ENCODE peak calls at places on chromosomes 4 and X, in five cellular contexts. N is stimulated activated CD4-positive, alpha-beta T cell treated with anti-CD3 and anti-CD28 coated beads, TNF-alpha, amount 100 ng/mL, for 1 hour; B is aorta; Y is fibroblast of mammary gland; G is ELR. I is an unnamed sample.
A peak's percentile ranks its signal among the peaks of the same experiment; 100 is the strongest.

GRCh38 chr4:23373269-23373668 is 516.6 kb downstream of the PPARGC1A start:
- DNase-seq in N (no peak), B (no peak), Y (no peak), G (peak; percentile 20), I (peak; percentile 48)

GRCh38 chr4:17780461-17781071 is 855 bp downstream of the FAM184B start:
- DNase-seq in N (no peak), B (no peak), Y (no peak), G (peak; percentile 8), I (no peak)

GRCh38 chr4:163554870-163555465 is 60.5 kb downstream of the TMA16 start:
- DNase-seq in N (no peak), B (no peak), Y (peak; percentile 40), G (peak; percentile 62), I (peak; percentile 8)

GRCh38 chrX:64977830-64978229 is 1.6 kb upstream of the ZC4H2 start:
- DNase-seq in N (no peak), B (no peak), Y (peak; percentile 55), G (peak; percentile 53), I (peak; percentile 78)

GRCh38 chr4:48109413-48110263 is 24.4 kb downstream of the TXK start:
- DNase-seq in N (no peak), B (no peak), Y (peak; percentile 49), G (peak; percentile 67), I (peak; percentile 54)

GRCh38 chr4:74543983-74544382 is 99.0 kb downstream of the AREG start:
- DNase-seq in N (no peak), B (no peak), Y (peak; percentile 75), G (peak; percentile 76), I (no peak)

GRCh38 chr4:151809716-151810115 is 48.9 kb upstream of the GATB start:
- DNase-seq in N (no peak), B (no peak), Y (no peak), G (no peak), I (no peak)

GRCh38 chrX:72126539-72127140 is 5.1 kb downstream of the RTL5 start:
- DNase-seq in N (peak; percentile 76), B (peak; percentile 92), Y (peak; percentile 92), G (peak; percentile 77), I (peak; percentile 76)

GRCh38 chrX:115693476-115693875 is 132.5 kb downstream of the PLS3 start:
- DNase-seq in N (no peak), B (no peak), Y (no peak), G (no peak), I (no peak)

GRCh38 chr4:172892300-172892699 is 276.3 kb upstream of the GALNT7 start:
- DNase-seq in N (no peak), B (no peak), Y (peak; percentile 40), G (peak; percentile 14), I (peak; percentile 25)

GRCh38 chrX:94576367-94577004 is 902.5 kb downstream of the FAM133A start:
- DNase-seq in N (no peak), B (no peak), Y (no peak), G (no peak), I (no peak)

GRCh38 chr4:176883108-176883550 is 90.4 kb upstream of the VEGFC start:
- DNase-seq in N (no peak), B (no peak), Y (no peak), G (peak; percentile 35), I (no peak)

GRCh38 chrX:71253253-71254091 is 468 bp downstream of the ZMYM3 start:
- DNase-seq in N (no peak), B (peak; percentile 55), Y (peak; percentile 24), G (peak; percentile 48), I (no peak)

GRCh38 chr4:24568425-24568824 is 15.9 kb downstream of the DHX15 start:
- DNase-seq in N (no peak), B (no peak), Y (peak; percentile 41), G (no peak), I (no peak)

GRCh38 chr4:1151541-1151940 is 20.8 kb downstream of the SPON2 start:
- DNase-seq in N (no peak), B (no peak), Y (no peak), G (no peak), I (no peak)

GRCh38 chr4:10082459-10083272 is 33.9 kb downstream of the WDR1 start:
- DNase-seq in N (no peak), B (peak; percentile 35), Y (no peak), G (no peak), I (no peak)

GRCh38 chr4:88939697-88940096 is 117.3 kb downstream of the FAM13A start:
- DNase-seq in N (no peak), B (no peak), Y (peak; percentile 70), G (no peak), I (no peak)

GRCh38 chr4:45284400-45285085 is 558.2 kb upstream of the GNPDA2 start:
- DNase-seq in N (no peak), B (no peak), Y (no peak), G (no peak), I (no peak)

GRCh38 chr4:72602396-72602795 is 33.4 kb upstream of the ADAMTS3 start:
- DNase-seq in N (no peak), B (no peak), Y (no peak), G (no peak), I (peak; percentile 48)

GRCh38 chr4:56686537-56687231 is 5.6 kb upstream of the HOPX start:
- DNase-seq in N (no peak), B (no peak), Y (no peak), G (no peak), I (no peak)

GRCh38 chr4:23153076-23153475 is 460.3 kb downstream of the GBA3 start:
- DNase-seq in N (no peak), B (no peak), Y (no peak), G (no peak), I (no peak)

GRCh38 chrX:30895331-30895730 is 6.3 kb upstream of the TAB3 start:
- DNase-seq in N (no peak), B (no peak), Y (no peak), G (no peak), I (peak; percentile 67)

GRCh38 chr4:168411318-168412150 is 68.8 kb downstream of the DDX60L start:
- DNase-seq in N (no peak), B (no peak), Y (peak; percentile 32), G (no peak), I (no peak)

GRCh38 chr4:3340038-3340702 is 47.3 kb downstream of the RGS12 start:
- DNase-seq in N (no peak), B (no peak), Y (no peak), G (no peak), I (no peak)

GRCh38 chr4:75289843-75290616 is 224.2 kb downstream of the RCHY1 start:
- DNase-seq in N (no peak), B (no peak), Y (peak; percentile 28), G (peak; percentile 42), I (peak; percentile 7)

GRCh38 chr4:158428242-158428641 is 93.4 kb upstream of the RXFP1 start:
- DNase-seq in N (no peak), B (no peak), Y (peak; percentile 52), G (peak; percentile 40), I (peak; percentile 8)

GRCh38 chrX:107204063-107204605 is 2.1 kb downstream of the NUP62CL start:
- DNase-seq in N (no peak), B (no peak), Y (no peak), G (no peak), I (no peak)

GRCh38 chr4:13525606-13526281 is 18.6 kb downstream of the NKX3-2 start:
- DNase-seq in N (no peak), B (no peak), Y (no peak), G (no peak), I (no peak)

GRCh38 chr4:20544645-20545044 is 155.6 kb upstream of the PACRGL start:
- DNase-seq in N (no peak), B (no peak), Y (peak; percentile 65), G (peak; percentile 60), I (peak; percentile 13)

GRCh38 chrX:71181558-71181909 is 36.9 kb downstream of the NLGN3 start:
- DNase-seq in N (peak; percentile 19), B (no peak), Y (no peak), G (no peak), I (no peak)

GRCh38 chr4:23819041-23819511 is 70.8 kb downstream of the PPARGC1A start:
- DNase-seq in N (no peak), B (peak; percentile 43), Y (peak; percentile 35), G (no peak), I (no peak)

GRCh38 chr4:120066182-120066524 is 495 bp downstream of the MAD2L1 start:
- DNase-seq in N (no peak), B (no peak), Y (no peak), G (peak; percentile 67), I (no peak)

GRCh38 chrX:9148626-9149385 is 114.9 kb upstream of the FAM9B start:
- DNase-seq in N (no peak), B (no peak), Y (peak; percentile 80), G (peak; percentile 76), I (peak; percentile 1)

GRCh38 chrX:107825698-107826285 is at the start of gene MID2:
- DNase-seq in N (peak; percentile 12), B (peak; percentile 53), Y (peak; percentile 47), G (peak; percentile 52), I (peak; percentile 67)